ENCODE peak calls at places on chromosome 20, in six cellular contexts. V, Z, O, M, U and X are unnamed samples. For H3K9me3, the result is how much of the 10 kb centered on the place peaks cover.

GRCh38 chr20:10090588-10091166 is 55.9 kb downstream of the ANKEF1 start:
- DNase-seq in V (no peak), Z (peak), O (peak), M (peak), U (peak), X (no peak)

GRCh38 chr20:34562643-34563042 is 4.1 kb downstream of the MAP1LC3A start:
- DNase-seq in V (no peak), Z (no peak), O (no peak), M (no peak), U (no peak), X (no peak)

GRCh38 chr20:41011551-41012067 is 17.0 kb upstream of the TOP1 start:
- DNase-seq in V (no peak), Z (no peak), O (peak), M (no peak), U (no peak), X (no peak)

GRCh38 chr20:47222728-47223127 is 133.8 kb downstream of the ZMYND8 start:
- DNase-seq in V (no peak), Z (no peak), O (no peak), M (no peak), U (no peak), X (no peak)

GRCh38 chr20:521860-522259 is 21.7 kb downstream of the CSNK2A1 start:
- DNase-seq in V (no peak), Z (no peak), O (no peak), M (no peak), U (no peak), X (no peak)

GRCh38 chr20:15098351-15098750 is 760.9 kb upstream of the FLRT3 start:
- DNase-seq in V (no peak), Z (no peak), O (no peak), M (no peak), U (no peak), X (no peak)

GRCh38 chr20:6028795-6029194 is 25.1 kb downstream of the LRRN4 start:
- DNase-seq in V (no peak), Z (no peak), O (no peak), M (no peak), U (no peak), X (no peak)

GRCh38 chr20:1628621-1629020 is 8.8 kb upstream of the SIRPB1 start:
- DNase-seq in V (no peak), Z (no peak), O (no peak), M (no peak), U (no peak), X (no peak)

GRCh38 chr20:59071224-59071623 is 28.6 kb upstream of the PRELID3B start:
- DNase-seq in V (no peak), Z (no peak), O (no peak), M (no peak), U (no peak), X (no peak)

GRCh38 chr20:32356935-32357868 is 929 bp upstream of the ASXL1 start:
- DNase-seq in V (no peak), Z (peak), O (peak), M (no peak), U (peak), X (no peak)

GRCh38 chr20:54112221-54112884 is 42.0 kb upstream of the BCAS1 start:
- DNase-seq in V (no peak), Z (no peak), O (peak), M (no peak), U (peak), X (no peak)

GRCh38 chr20:35318502-35319157 is 26.4 kb upstream of the FAM83C start:
- DNase-seq in V (no peak), Z (peak), O (peak), M (peak), U (peak), X (no peak)

GRCh38 chr20:32902456-32903420 is 44.0 kb downstream of the EFCAB8 start:
- DNase-seq in V (no peak), Z (peak), O (peak), M (peak), U (peak), X (no peak)

GRCh38 chr20:48040491-48040890 is 255.2 kb upstream of the SULF2 start:
- DNase-seq in V (no peak), Z (no peak), O (no peak), M (no peak), U (no peak), X (no peak)

GRCh38 chr20:45091366-45091765 is 9.6 kb downstream of the KCNS1 start:
- DNase-seq in V (no peak), Z (no peak), O (no peak), M (no peak), U (no peak), X (no peak)

GRCh38 chr20:62227591-62227976 is 7.5 kb upstream of the HRH3 start:
- DNase-seq in V (no peak), Z (no peak), O (no peak), M (no peak), U (no peak), X (no peak)

GRCh38 chr20:46995561-46996142 is 101.0 kb downstream of the EYA2 start:
- DNase-seq in V (no peak), Z (no peak), O (no peak), M (no peak), U (no peak), X (no peak)

GRCh38 chr20:36575066-36575743 is 1.8 kb downstream of the TGIF2 start:
- DNase-seq in V (peak), Z (no peak), O (peak), M (peak), U (peak), X (no peak)

GRCh38 chr20:63127700-63128364 is 88.1 kb downstream of the YTHDF1 start:
- DNase-seq in V (peak), Z (no peak), O (peak), M (no peak), U (no peak), X (no peak)

GRCh38 chr20:38754924-38755323 is 6.7 kb downstream of the ACTR5 start:
- DNase-seq in V (no peak), Z (no peak), O (no peak), M (no peak), U (no peak), X (no peak)

GRCh38 chr20:56223352-56223751 is 25.2 kb upstream of the MC3R start:
- DNase-seq in V (no peak), Z (no peak), O (no peak), M (no peak), U (peak), X (no peak)

GRCh38 chr20:56222201-56222600 is 26.3 kb upstream of the MC3R start:
- DNase-seq in V (no peak), Z (no peak), O (no peak), M (no peak), U (no peak), X (no peak)

GRCh38 chr20:56217820-56218219 is 30.7 kb upstream of the MC3R start:
- DNase-seq in V (no peak), Z (no peak), O (no peak), M (no peak), U (no peak), X (no peak)

GRCh38 chr20:56222945-56223344 is 25.6 kb upstream of the MC3R start:
- DNase-seq in V (no peak), Z (no peak), O (no peak), M (no peak), U (peak), X (no peak)
- H3K9me3 ChIP-seq in V (under half), Z (under half), O (under half), M (under half), U (under half), X (under half)

GRCh38 chr20:61140576-61140975 is 111.5 kb upstream of the CDH4 start:
- DNase-seq in V (no peak), Z (no peak), O (no peak), M (no peak), U (no peak), X (no peak)
- TF ChIP-seq POLR2AphosphoS5 in V (no peak), Z (no peak), O (no peak), M (no peak), U (no peak), X (no peak)

GRCh38 chr20:4150095-4150492 is 134.7 kb upstream of the RNF24 start:
- DNase-seq in V (no peak), Z (no peak), O (peak), M (no peak), U (no peak), X (no peak)
- TF ChIP-seq POLR2A in V (no peak), Z (no peak), O (no peak), M (no peak), U (no peak), X (no peak)

GRCh38 chr20:57374931-57375651 is 16.1 kb upstream of the RBM38 start:
- DNase-seq in V (no peak), Z (no peak), O (peak), M (no peak), U (no peak), X (no peak)
- H3K9me3 ChIP-seq in V (under half), Z (under half), O (under half), M (under half), U (under half), X (under half)

GRCh38 chr20:4833074-4833473 is 111.4 kb downstream of the PRND start:
- DNase-seq in V (no peak), Z (no peak), O (no peak), M (no peak), U (no peak), X (no peak)

GRCh38 chr20:4836935-4837334 is 115.2 kb downstream of the PRND start:
- DNase-seq in V (no peak), Z (no peak), O (no peak), M (no peak), U (no peak), X (peak)

GRCh38 chr20:4836473-4836872 is 114.8 kb downstream of the PRND start:
- DNase-seq in V (no peak), Z (no peak), O (no peak), M (no peak), U (no peak), X (peak)

GRCh38 chr20:4837760-4838159 is 116.1 kb downstream of the PRND start:
- DNase-seq in V (no peak), Z (no peak), O (no peak), M (no peak), U (no peak), X (no peak)

DNA sequence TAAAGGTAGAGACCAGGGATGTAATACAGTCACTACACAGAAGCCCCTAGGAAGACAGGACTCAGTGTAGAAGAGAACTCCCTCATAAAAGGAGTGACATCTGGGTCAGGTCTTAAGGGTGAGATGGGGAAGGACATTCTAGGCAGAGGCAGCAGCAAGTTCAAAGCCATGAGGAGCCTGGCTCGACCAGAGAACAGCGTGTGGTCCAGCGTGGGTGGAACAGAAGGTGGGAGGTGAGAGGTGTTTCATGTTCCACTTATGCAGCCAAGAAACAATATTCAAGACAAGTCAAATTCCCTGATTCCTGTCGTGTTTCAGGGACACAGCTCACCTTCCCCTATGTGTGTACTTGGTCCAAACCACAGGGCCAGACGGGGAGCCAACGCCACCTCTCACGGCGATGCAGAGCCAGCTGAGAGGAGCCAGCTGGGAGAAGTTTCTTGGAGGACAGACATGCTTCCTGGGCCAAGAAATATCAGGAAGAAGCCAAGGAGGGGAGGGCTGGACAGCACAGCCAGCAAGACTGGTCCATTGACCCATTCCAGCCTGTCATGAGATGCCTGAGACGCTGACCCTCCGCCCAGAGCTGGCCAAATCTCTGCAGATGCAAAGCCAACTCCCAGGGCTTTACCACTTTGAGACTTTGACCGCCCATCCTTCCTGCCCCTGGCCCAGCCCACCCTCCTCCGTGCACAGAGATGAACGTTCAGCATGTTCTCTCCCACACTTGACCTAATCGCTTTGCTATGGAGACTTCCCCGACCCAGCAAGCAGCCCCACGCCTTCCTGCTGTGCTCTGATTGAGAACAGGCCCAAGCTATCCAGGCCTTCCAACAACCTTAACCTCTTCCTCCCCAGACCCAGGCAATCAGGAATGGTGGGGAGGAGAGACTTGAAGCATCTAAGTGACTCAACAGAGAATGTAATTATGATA is 113.8 kb downstream of the PRND start:
- DNase-seq in V (no peak), Z (no peak), O (no peak), M (no peak), U (no peak), X (no peak)
- TF ChIP-seq POLR2AphosphoS5 in V (no peak), Z (no peak), O (no peak), M (no peak), U (peak), X (peak)

GRCh38 chr20:7866279-7866678 is 74.0 kb downstream of the HAO1 start:
- DNase-seq in V (no peak), Z (no peak), O (no peak), M (no peak), U (no peak), X (no peak)
- TF ChIP-seq POLR2A in V (no peak), Z (no peak), O (no peak), M (no peak), U (no peak), X (no peak)